ENCODE peak calls at places on chromosomes 11 and 22, in ten cellular contexts. P, D, N, Y, U, B, Z, J, Q and X are unnamed samples.

GRCh38 chr11:67438121-67438902 is 830 bp upstream of the PTPRCAP start:
- DNase-seq in D (peak; percentile 69), Z (no peak), Y (no peak), Q (no peak), J (no peak), P (no peak), U (no peak), N (no peak), B (no peak), X (no peak)

GRCh38 chr11:2807801-2808241 is 77.8 kb downstream of the CDKN1C start:
- DNase-seq in N (no peak), Z (no peak), P (no peak), B (no peak), D (no peak), J (no peak), Y (peak; percentile 39), Q (no peak), U (peak; percentile 18), X (no peak)

GRCh38 chr22:40953446-40953845 is 2.3 kb downstream of the RBX1 start:
- DNase-seq in N (no peak), Q (no peak), P (no peak), J (no peak), D (no peak), U (no peak), Y (no peak), B (peak; percentile 4), Z (no peak), X (no peak)

GRCh38 chr11:92735039-92735438 is 234.4 kb upstream of the MTNR1B start:
- DNase-seq in J (no peak), B (no peak), Z (no peak), N (no peak), Q (peak; percentile 31), D (no peak), P (peak; percentile 15), Y (no peak), U (no peak), X (no peak)

GRCh38 chr22:35322126-35322525 is 22.4 kb downstream of the TOM1 start:
- DNase-seq in N (no peak), P (no peak), J (no peak), Y (no peak), Q (no peak), Z (no peak), D (no peak), B (no peak), U (no peak), X (no peak)

GRCh38 chr11:95968585-95968984 is 44.7 kb upstream of the MTMR2 start:
- DNase-seq in N (no peak), D (no peak), J (no peak), U (no peak), Y (no peak), Z (peak; percentile 29), Q (no peak), P (no peak), B (no peak), X (no peak)

GRCh38 chr11:45383229-45383628 is 97.1 kb upstream of the SYT13 start:
- DNase-seq in Z (peak; percentile 16), J (no peak), P (no peak), Y (no peak), Q (no peak), B (peak; percentile 44), D (no peak), U (no peak), N (no peak), X (no peak)

GRCh38 chr11:1226226-1226961 is 3.5 kb downstream of the MUC5B start:
- DNase-seq in U (peak; percentile 10), D (no peak), N (no peak), Z (no peak), P (no peak), Y (peak; percentile 40), B (no peak), J (no peak), Q (peak; percentile 89), X (no peak)

GRCh38 chr11:95068549-95068948 is 1.8 kb downstream of the SRSF8 start:
- DNase-seq in Y (peak; percentile 72), J (peak; percentile 58), P (peak; percentile 93), D (peak; percentile 45), N (peak; percentile 83), Q (no peak), B (peak; percentile 87), Z (peak; percentile 95), U (peak; percentile 85), X (peak; percentile 57)

GRCh38 chr11:68141247-68142027 is 20.2 kb upstream of the CHKA start:
- DNase-seq in N (no peak), Z (no peak), B (no peak), D (no peak), U (no peak), P (no peak), J (no peak), Y (no peak), Q (no peak), X (no peak)